ENCODE peak calls at places on chromosomes 5 and 9, in five cellular contexts. One of them, this sample, is unnamed.
A peak's percentile ranks its signal among the peaks of the same experiment; 100 is the strongest.

GRCh38 chr9:131318211-131318610 is 28.7 kb downstream of the PLPP7 start:
- DNase-seq in cardiac muscle cell: peak; percentile 26
- DNase-seq in activated CD8-positive, alpha-beta T cell treated with anti-CD3 and anti-CD28 coated beads, Interleukin-2, amount 10 ng/mL, durations not matched to agents 7 days and 5 days: no peak
- DNase-seq in A172: no peak
- DNase-seq in activated CD8-positive, alpha-beta memory T cell treated with anti-CD3 and anti-CD28 coated beads for 1 hour: no peak
- DNase-seq in this sample: no peak

GRCh38 chr5:36357391-36357790 is 55.7 kb upstream of the RANBP3L start:
- DNase-seq in cardiac muscle cell: peak; percentile 94
- DNase-seq in activated CD8-positive, alpha-beta T cell treated with anti-CD3 and anti-CD28 coated beads, Interleukin-2, amount 10 ng/mL, durations not matched to agents 7 days and 5 days: no peak
- DNase-seq in A172: peak; percentile 21
- DNase-seq in activated CD8-positive, alpha-beta memory T cell treated with anti-CD3 and anti-CD28 coated beads for 1 hour: no peak
- DNase-seq in this sample: peak; percentile 32

GRCh38 chr9:35051069-35051967 is 21.1 kb downstream of the VCP start:
- DNase-seq in cardiac muscle cell: peak; percentile 75
- DNase-seq in activated CD8-positive, alpha-beta T cell treated with anti-CD3 and anti-CD28 coated beads, Interleukin-2, amount 10 ng/mL, durations not matched to agents 7 days and 5 days: peak; percentile 66
- DNase-seq in A172: peak; percentile 45
- DNase-seq in activated CD8-positive, alpha-beta memory T cell treated with anti-CD3 and anti-CD28 coated beads for 1 hour: no peak
- DNase-seq in this sample: peak; percentile 16

GRCh38 chr9:75712690-75713089 is 177.8 kb upstream of the PCSK5 start:
- DNase-seq in cardiac muscle cell: no peak
- DNase-seq in activated CD8-positive, alpha-beta T cell treated with anti-CD3 and anti-CD28 coated beads, Interleukin-2, amount 10 ng/mL, durations not matched to agents 7 days and 5 days: no peak
- DNase-seq in A172: no peak
- DNase-seq in activated CD8-positive, alpha-beta memory T cell treated with anti-CD3 and anti-CD28 coated beads for 1 hour: no peak
- DNase-seq in this sample: peak; percentile 20

GRCh38 chr5:147989977-147990376 is 73.8 kb upstream of the SPINK5 start:
- DNase-seq in cardiac muscle cell: no peak
- DNase-seq in activated CD8-positive, alpha-beta T cell treated with anti-CD3 and anti-CD28 coated beads, Interleukin-2, amount 10 ng/mL, durations not matched to agents 7 days and 5 days: no peak
- DNase-seq in A172: no peak
- DNase-seq in activated CD8-positive, alpha-beta memory T cell treated with anti-CD3 and anti-CD28 coated beads for 1 hour: no peak
- DNase-seq in this sample: no peak

GRCh38 chr5:137778772-137779564 is 24.8 kb upstream of the HNRNPA0 start:
- DNase-seq in cardiac muscle cell: peak; percentile 69
- DNase-seq in activated CD8-positive, alpha-beta T cell treated with anti-CD3 and anti-CD28 coated beads, Interleukin-2, amount 10 ng/mL, durations not matched to agents 7 days and 5 days: no peak
- DNase-seq in A172: peak; percentile 35
- DNase-seq in activated CD8-positive, alpha-beta memory T cell treated with anti-CD3 and anti-CD28 coated beads for 1 hour: no peak
- DNase-seq in this sample: no peak

GRCh38 chr9:128142061-128142460 is 7.2 kb upstream of the LCN2 start:
- DNase-seq in cardiac muscle cell: no peak
- DNase-seq in activated CD8-positive, alpha-beta T cell treated with anti-CD3 and anti-CD28 coated beads, Interleukin-2, amount 10 ng/mL, durations not matched to agents 7 days and 5 days: peak; percentile 65
- DNase-seq in A172: no peak
- DNase-seq in activated CD8-positive, alpha-beta memory T cell treated with anti-CD3 and anti-CD28 coated beads for 1 hour: no peak
- DNase-seq in this sample: no peak

GRCh38 chr5:73865315-73865714 is 239.3 kb downstream of the ARHGEF28 start:
- DNase-seq in cardiac muscle cell: no peak
- DNase-seq in activated CD8-positive, alpha-beta T cell treated with anti-CD3 and anti-CD28 coated beads, Interleukin-2, amount 10 ng/mL, durations not matched to agents 7 days and 5 days: no peak
- DNase-seq in A172: no peak
- DNase-seq in activated CD8-positive, alpha-beta memory T cell treated with anti-CD3 and anti-CD28 coated beads for 1 hour: no peak
- DNase-seq in this sample: no peak

GRCh38 chr9:75229605-75230332 is 141.5 kb downstream of the OSTF1 start:
- DNase-seq in cardiac muscle cell: peak; percentile 7
- DNase-seq in activated CD8-positive, alpha-beta T cell treated with anti-CD3 and anti-CD28 coated beads, Interleukin-2, amount 10 ng/mL, durations not matched to agents 7 days and 5 days: no peak
- DNase-seq in A172: no peak
- DNase-seq in activated CD8-positive, alpha-beta memory T cell treated with anti-CD3 and anti-CD28 coated beads for 1 hour: no peak
- DNase-seq in this sample: peak; percentile 61

GRCh38 chr5:78339591-78340450 is 20.6 kb upstream of the SCAMP1 start:
- DNase-seq in cardiac muscle cell: no peak
- DNase-seq in activated CD8-positive, alpha-beta T cell treated with anti-CD3 and anti-CD28 coated beads, Interleukin-2, amount 10 ng/mL, durations not matched to agents 7 days and 5 days: no peak
- DNase-seq in A172: no peak
- DNase-seq in activated CD8-positive, alpha-beta memory T cell treated with anti-CD3 and anti-CD28 coated beads for 1 hour: no peak
- DNase-seq in this sample: no peak

GRCh38 chr5:16593630-16594029 is 23.2 kb downstream of the RETREG1 start:
- DNase-seq in cardiac muscle cell: no peak
- DNase-seq in activated CD8-positive, alpha-beta T cell treated with anti-CD3 and anti-CD28 coated beads, Interleukin-2, amount 10 ng/mL, durations not matched to agents 7 days and 5 days: no peak
- DNase-seq in A172: peak; percentile 54
- DNase-seq in activated CD8-positive, alpha-beta memory T cell treated with anti-CD3 and anti-CD28 coated beads for 1 hour: no peak
- DNase-seq in this sample: no peak

GRCh38 chr5:3155717-3156116 is 404.2 kb upstream of the IRX2 start:
- DNase-seq in cardiac muscle cell: no peak
- DNase-seq in activated CD8-positive, alpha-beta T cell treated with anti-CD3 and anti-CD28 coated beads, Interleukin-2, amount 10 ng/mL, durations not matched to agents 7 days and 5 days: no peak
- DNase-seq in A172: no peak
- DNase-seq in activated CD8-positive, alpha-beta memory T cell treated with anti-CD3 and anti-CD28 coated beads for 1 hour: no peak
- DNase-seq in this sample: no peak

GRCh38 chr9:7976167-7976755 is 176.7 kb upstream of the DMAC1 start:
- DNase-seq in cardiac muscle cell: no peak
- DNase-seq in activated CD8-positive, alpha-beta T cell treated with anti-CD3 and anti-CD28 coated beads, Interleukin-2, amount 10 ng/mL, durations not matched to agents 7 days and 5 days: peak; percentile 84
- DNase-seq in A172: peak; percentile 52
- DNase-seq in activated CD8-positive, alpha-beta memory T cell treated with anti-CD3 and anti-CD28 coated beads for 1 hour: peak; percentile 5
- DNase-seq in this sample: no peak

GRCh38 chr9:91658513-91659105 is 235.0 kb upstream of the NFIL3 start:
- DNase-seq in cardiac muscle cell: no peak
- DNase-seq in activated CD8-positive, alpha-beta T cell treated with anti-CD3 and anti-CD28 coated beads, Interleukin-2, amount 10 ng/mL, durations not matched to agents 7 days and 5 days: no peak
- DNase-seq in A172: no peak
- DNase-seq in activated CD8-positive, alpha-beta memory T cell treated with anti-CD3 and anti-CD28 coated beads for 1 hour: no peak
- DNase-seq in this sample: no peak

GRCh38 chr9:107020040-107020530 is 157.1 kb downstream of the ZNF462 start:
- DNase-seq in cardiac muscle cell: peak; percentile 96
- DNase-seq in activated CD8-positive, alpha-beta T cell treated with anti-CD3 and anti-CD28 coated beads, Interleukin-2, amount 10 ng/mL, durations not matched to agents 7 days and 5 days: no peak
- DNase-seq in A172: peak; percentile 82
- DNase-seq in activated CD8-positive, alpha-beta memory T cell treated with anti-CD3 and anti-CD28 coated beads for 1 hour: no peak
- DNase-seq in this sample: peak; percentile 76

GRCh38 chr5:88488566-88488965 is 219.9 kb upstream of the TMEM161B start:
- DNase-seq in cardiac muscle cell: no peak
- DNase-seq in activated CD8-positive, alpha-beta T cell treated with anti-CD3 and anti-CD28 coated beads, Interleukin-2, amount 10 ng/mL, durations not matched to agents 7 days and 5 days: no peak
- DNase-seq in A172: no peak
- DNase-seq in activated CD8-positive, alpha-beta memory T cell treated with anti-CD3 and anti-CD28 coated beads for 1 hour: no peak
- DNase-seq in this sample: no peak

GRCh38 chr5:59598547-59598874 is 295.0 kb downstream of the PDE4D start:
- DNase-seq in cardiac muscle cell: peak; percentile 34
- DNase-seq in activated CD8-positive, alpha-beta T cell treated with anti-CD3 and anti-CD28 coated beads, Interleukin-2, amount 10 ng/mL, durations not matched to agents 7 days and 5 days: no peak
- DNase-seq in A172: peak; percentile 56
- DNase-seq in activated CD8-positive, alpha-beta memory T cell treated with anti-CD3 and anti-CD28 coated beads for 1 hour: no peak
- DNase-seq in this sample: no peak

GRCh38 chr9:86351897-86352296 is 2.3 kb downstream of the TUT7 start:
- DNase-seq in cardiac muscle cell: no peak
- DNase-seq in activated CD8-positive, alpha-beta T cell treated with anti-CD3 and anti-CD28 coated beads, Interleukin-2, amount 10 ng/mL, durations not matched to agents 7 days and 5 days: no peak
- DNase-seq in A172: no peak
- DNase-seq in activated CD8-positive, alpha-beta memory T cell treated with anti-CD3 and anti-CD28 coated beads for 1 hour: no peak
- DNase-seq in this sample: no peak

GRCh38 chr5:54881286-54882005 is 103.9 kb downstream of the ESM1 start:
- DNase-seq in cardiac muscle cell: no peak
- DNase-seq in activated CD8-positive, alpha-beta T cell treated with anti-CD3 and anti-CD28 coated beads, Interleukin-2, amount 10 ng/mL, durations not matched to agents 7 days and 5 days: peak; percentile 53
- DNase-seq in A172: peak; percentile 78
- DNase-seq in activated CD8-positive, alpha-beta memory T cell treated with anti-CD3 and anti-CD28 coated beads for 1 hour: no peak
- DNase-seq in this sample: no peak

GRCh38 chr9:114098660-114099522 is at the start of gene KIF12:
- DNase-seq in cardiac muscle cell: no peak
- DNase-seq in activated CD8-positive, alpha-beta T cell treated with anti-CD3 and anti-CD28 coated beads, Interleukin-2, amount 10 ng/mL, durations not matched to agents 7 days and 5 days: no peak
- DNase-seq in A172: no peak
- DNase-seq in activated CD8-positive, alpha-beta memory T cell treated with anti-CD3 and anti-CD28 coated beads for 1 hour: no peak
- DNase-seq in this sample: no peak

GRCh38 chr9:108074900-108075299 is 585.3 kb upstream of the KLF4 start:
- DNase-seq in cardiac muscle cell: no peak
- DNase-seq in activated CD8-positive, alpha-beta T cell treated with anti-CD3 and anti-CD28 coated beads, Interleukin-2, amount 10 ng/mL, durations not matched to agents 7 days and 5 days: no peak
- DNase-seq in A172: no peak
- DNase-seq in activated CD8-positive, alpha-beta memory T cell treated with anti-CD3 and anti-CD28 coated beads for 1 hour: no peak
- DNase-seq in this sample: no peak

GRCh38 chr5:181056431-181056830 is 16.4 kb downstream of the BTNL9 start:
- DNase-seq in cardiac muscle cell: no peak
- DNase-seq in activated CD8-positive, alpha-beta T cell treated with anti-CD3 and anti-CD28 coated beads, Interleukin-2, amount 10 ng/mL, durations not matched to agents 7 days and 5 days: no peak
- DNase-seq in A172: no peak
- DNase-seq in activated CD8-positive, alpha-beta memory T cell treated with anti-CD3 and anti-CD28 coated beads for 1 hour: no peak
- DNase-seq in this sample: no peak

This sample was measured in MG63.